ENCODE peak calls at places on chromosomes 7 and 10, in eight cellular contexts. E, S, I, C, Q, P, X and G are unnamed samples.

GRCh38 chr7:99500637-99501009 is 542 bp upstream of the ZNF394 start:
- ATAC-seq in S (no peak), I (no peak), Q (no peak), C (no peak), E (no peak), P (no peak), X (no peak), G (no peak)

GRCh38 chr10:125159932-125160855 is at the start of gene CTBP2:
- ATAC-seq in C (no peak), E (peak), P (peak), S (peak), Q (no peak), I (peak), X (peak), G (no peak)

GRCh38 chr7:78751253-78751652 is 702.2 kb downstream of the MAGI2 start:
- ATAC-seq in X (no peak), E (no peak), I (no peak), P (no peak), C (no peak), S (no peak), Q (no peak), G (no peak)

GRCh38 chr7:50988988-50989387 is 206.3 kb upstream of the GRB10 start:
- ATAC-seq in I (no peak), C (no peak), E (no peak), Q (no peak), S (peak), X (no peak), P (no peak), G (no peak)

GRCh38 chr7:85186521-85187241 is at the start of gene SEMA3D:
- ATAC-seq in S (peak), P (peak), I (peak), E (peak), X (peak), C (peak), Q (peak), G (peak)

GRCh38 chr10:86389441-86390193 is 23.0 kb upstream of the GRID1 start:
- ATAC-seq in I (peak), S (peak), C (no peak), X (peak), E (peak), P (peak), Q (peak), G (peak)

GRCh38 chr10:110783509-110784103 is 88.1 kb upstream of the PDCD4 start:
- ATAC-seq in S (no peak), Q (peak), X (no peak), C (no peak), P (no peak), E (no peak), I (no peak), G (no peak)

GRCh38 chr10:132891994-132892393 is 50.4 kb downstream of the CFAP46 start:
- ATAC-seq in I (no peak), Q (no peak), E (no peak), P (peak), C (no peak), X (peak), S (peak), G (no peak)

GRCh38 chr7:110841840-110842579 is 248.9 kb upstream of the LRRN3 start:
- ATAC-seq in I (no peak), Q (no peak), C (no peak), S (peak), P (peak), E (no peak), X (no peak), G (no peak)

GRCh38 chr10:90742189-90742588 is 115.7 kb downstream of the HTR7 start:
- ATAC-seq in Q (no peak), P (peak), I (no peak), S (peak), E (no peak), C (no peak), X (peak), G (no peak)

GRCh38 chr10:78464118-78464855 is 430.6 kb downstream of the RPS24 start:
- ATAC-seq in Q (no peak), S (no peak), I (peak), X (no peak), P (no peak), E (no peak), C (no peak), G (no peak)

GRCh38 chr10:132368881-132369635 is 27.9 kb upstream of the PWWP2B start:
- ATAC-seq in Q (no peak), I (no peak), E (no peak), S (no peak), X (no peak), C (no peak), P (no peak), G (no peak)

GRCh38 chr7:42672339-42672990 is 239.4 kb downstream of the C7orf25 start:
- ATAC-seq in P (no peak), S (no peak), Q (no peak), E (no peak), C (no peak), I (no peak), X (no peak), G (no peak)